ENCODE peak calls at places on chromosome 20, in four cellular contexts. L is lower lobe of right lung, I is psoas muscle, X is fibroblast of villous mesenchyme. R is an unnamed sample.
A peak's percentile ranks its signal among the peaks of the same experiment; 100 is the strongest.

GRCh38 chr20:4320284-4320683 is 304.9 kb upstream of the RNF24 start:
- DNase-seq in L (peak; percentile 65), I (no peak), X (no peak), R (no peak)

GRCh38 chr20:62730481-62730880 is 21.8 kb downstream of the NTSR1 start:
- DNase-seq in L (peak; percentile 10), I (no peak), X (no peak), R (no peak)

GRCh38 chr20:11849976-11850670 is 67.6 kb upstream of the BTBD3 start:
- DNase-seq in L (no peak), I (peak; percentile 19), X (peak; percentile 46), R (no peak)

GRCh38 chr20:60931691-60932090 is 320.4 kb upstream of the CDH4 start:
- DNase-seq in L (no peak), I (no peak), X (no peak), R (no peak)

GRCh38 chr20:3685341-3685740 is 3.5 kb upstream of the ADAM33 start:
- DNase-seq in L (no peak), I (no peak), X (peak; percentile 64), R (no peak)

GRCh38 chr20:59300341-59301081 is at the start of gene EDN3:
- DNase-seq in L (no peak), I (no peak), X (no peak), R (peak; percentile 75)

GRCh38 chr20:63843222-63843621 is 12.2 kb upstream of the ZBTB46 start:
- DNase-seq in L (no peak), I (no peak), X (no peak), R (no peak)

GRCh38 chr20:62628691-62629090 is 13.6 kb upstream of the SLCO4A1 start:
- DNase-seq in L (no peak), I (no peak), X (no peak), R (no peak)

GRCh38 chr20:35279040-35279439 is 1.1 kb upstream of the MMP24OS start:
- DNase-seq in L (no peak), I (no peak), X (no peak), R (no peak)

GRCh38 chr20:39850236-39850635 is 838.8 kb downstream of the MAFB start:
- DNase-seq in L (no peak), I (no peak), X (peak; percentile 73), R (no peak)

GRCh38 chr20:34753706-34754461 is 49.7 kb downstream of the TP53INP2 start:
- DNase-seq in L (no peak), I (no peak), X (peak; percentile 76), R (no peak)

GRCh38 chr20:33232486-33233072 is 3.2 kb upstream of the BPIFA1 start:
- DNase-seq in L (peak; percentile 59), I (no peak), X (no peak), R (no peak)

GRCh38 chr20:23180451-23180921 is 94.4 kb upstream of the CD93 start:
- DNase-seq in L (no peak), I (no peak), X (no peak), R (no peak)

GRCh38 chr20:61828891-61829290 is 236.8 kb downstream of the TAF4 start:
- DNase-seq in L (no peak), I (no peak), X (no peak), R (peak; percentile 30)

GRCh38 chr20:19701449-19701848 is 56.6 kb upstream of the RIN2 start:
- DNase-seq in L (no peak), I (no peak), X (no peak), R (no peak)

GRCh38 chr20:41047975-41048305 is 19.3 kb downstream of the TOP1 start:
- DNase-seq in L (no peak), I (no peak), X (peak; percentile 58), R (no peak)

GRCh38 chr20:36493801-36494114 is 47.6 kb upstream of the MYL9 start:
- DNase-seq in L (no peak), I (peak; percentile 85), X (peak; percentile 81), R (peak; percentile 70)

GRCh38 chr20:24675651-24676352 is 206.4 kb downstream of the SYNDIG1 start:
- DNase-seq in L (no peak), I (no peak), X (no peak), R (no peak)

GRCh38 chr20:40815156-40816038 is 126.4 kb upstream of the MAFB start:
- DNase-seq in L (no peak), I (no peak), X (no peak), R (no peak)

GRCh38 chr20:25289886-25290597 is 42.2 kb downstream of the PYGB start:
- DNase-seq in L (peak; percentile 28), I (no peak), X (no peak), R (peak; percentile 21)

GRCh38 chr20:15923030-15923776 is 650.0 kb downstream of the KIF16B start:
- DNase-seq in L (no peak), I (no peak), X (no peak), R (no peak)

GRCh38 chr20:40767530-40767924 is 78.5 kb upstream of the MAFB start:
- DNase-seq in L (no peak), I (no peak), X (no peak), R (no peak)

GRCh38 chr20:56400001-56400640 is 7.7 kb downstream of the CSTF1 start:
- DNase-seq in L (no peak), I (no peak), X (peak; percentile 83), R (no peak)

GRCh38 chr20:57656252-57656820 is 36.1 kb upstream of the ZBP1 start:
- DNase-seq in L (peak; percentile 40), I (no peak), X (no peak), R (peak; percentile 31)

GRCh38 chr20:1674990-1675389 is 17.4 kb upstream of the SIRPG start:
- DNase-seq in L (no peak), I (no peak), X (no peak), R (no peak)

GRCh38 chr20:57088436-57088835 is 178.0 kb downstream of the BMP7 start:
- DNase-seq in L (no peak), I (no peak), X (peak; percentile 17), R (no peak)

GRCh38 chr20:34621383-34622367 is 55.2 kb downstream of the PIGU start:
- DNase-seq in L (no peak), I (no peak), X (peak; percentile 53), R (peak; percentile 41)

GRCh38 chr20:62896526-62896925 is 29.8 kb downstream of the DIDO1 start:
- DNase-seq in L (peak; percentile 25), I (no peak), X (no peak), R (no peak)

GRCh38 chr20:51341581-51341980 is 200.9 kb downstream of the NFATC2 start:
- DNase-seq in L (no peak), I (no peak), X (peak; percentile 42), R (no peak)

GRCh38 chr20:63520939-63521601 is 505 bp downstream of the PPDPF start:
- DNase-seq in L (peak; percentile 87), I (peak; percentile 66), X (peak; percentile 49), R (peak; percentile 95)

GRCh38 chr20:3818155-3819151 is 1.9 kb upstream of the AP5S1 start:
- DNase-seq in L (peak; percentile 72), I (peak; percentile 71), X (peak; percentile 85), R (peak; percentile 72)

GRCh38 chr20:63740070-63740500 is 509 bp downstream of the SLC2A4RG start:
- DNase-seq in L (peak; percentile 68), I (no peak), X (peak; percentile 24), R (peak; percentile 75)

GRCh38 chr20:14178528-14178927 is 158.9 kb downstream of the FLRT3 start:
- DNase-seq in L (no peak), I (no peak), X (no peak), R (no peak)

GRCh38 chr20:47357296-47358051 is 975 bp upstream of the ZMYND8 start:
- DNase-seq in L (peak; percentile 94), I (peak; percentile 81), X (peak; percentile 99), R (peak; percentile 95)

GRCh38 chr20:49288250-49288751 is 10.4 kb upstream of the ZNFX1 start:
- DNase-seq in L (no peak), I (no peak), X (no peak), R (no peak)

GRCh38 chr20:49285233-49285668 is 7.4 kb upstream of the ZNFX1 start:
- DNase-seq in L (no peak), I (no peak), X (no peak), R (no peak)

GRCh38 chr20:49287555-49288249 is 9.8 kb upstream of the ZNFX1 start:
- DNase-seq in L (no peak), I (no peak), X (peak; percentile 49), R (no peak)

GRCh38 chr20:49285813-49286494 is 8.1 kb upstream of the ZNFX1 start:
- DNase-seq in L (no peak), I (no peak), X (no peak), R (no peak)

GRCh38 chr20:49286689-49287551 is 9.1 kb upstream of the ZNFX1 start:
- DNase-seq in L (no peak), I (no peak), X (no peak), R (peak; percentile 22)
- H3K4me3 ChIP-seq in L (no peak overlapping the region), I (no peak overlapping the region), X (no peak overlapping the region), R (no peak overlapping the region)

DNA sequence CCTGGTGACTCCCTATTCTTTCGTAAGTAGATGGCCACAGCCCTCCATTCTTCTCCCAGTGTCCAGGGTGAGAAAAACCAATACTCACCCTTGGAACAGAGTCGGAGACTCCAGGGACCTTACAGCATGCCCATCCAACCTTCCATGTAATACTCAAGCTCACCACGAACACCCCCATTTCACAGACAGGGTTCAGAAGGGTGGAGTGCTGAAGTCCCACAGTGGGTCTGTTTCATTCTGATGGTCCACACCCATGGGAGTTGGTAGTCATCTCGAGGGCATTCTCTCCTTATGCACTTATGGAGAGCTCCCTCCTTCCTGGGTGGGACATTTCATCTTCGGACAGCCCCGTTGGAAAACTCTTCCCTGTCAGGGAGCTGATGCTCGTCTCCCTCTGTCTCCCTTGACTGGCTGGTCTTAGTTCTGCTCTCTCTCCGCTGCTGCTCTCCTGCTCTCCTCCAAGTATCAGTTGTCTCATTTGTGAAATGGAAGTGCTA is 38.9 kb downstream of the COX4I2 start:
- DNase-seq in L (no peak), I (no peak), X (no peak), R (no peak)
- H3K4me3 ChIP-seq in L (no peak overlapping the region), I (no peak overlapping the region), X (no peak overlapping the region), R (no peak overlapping the region)

DNA sequence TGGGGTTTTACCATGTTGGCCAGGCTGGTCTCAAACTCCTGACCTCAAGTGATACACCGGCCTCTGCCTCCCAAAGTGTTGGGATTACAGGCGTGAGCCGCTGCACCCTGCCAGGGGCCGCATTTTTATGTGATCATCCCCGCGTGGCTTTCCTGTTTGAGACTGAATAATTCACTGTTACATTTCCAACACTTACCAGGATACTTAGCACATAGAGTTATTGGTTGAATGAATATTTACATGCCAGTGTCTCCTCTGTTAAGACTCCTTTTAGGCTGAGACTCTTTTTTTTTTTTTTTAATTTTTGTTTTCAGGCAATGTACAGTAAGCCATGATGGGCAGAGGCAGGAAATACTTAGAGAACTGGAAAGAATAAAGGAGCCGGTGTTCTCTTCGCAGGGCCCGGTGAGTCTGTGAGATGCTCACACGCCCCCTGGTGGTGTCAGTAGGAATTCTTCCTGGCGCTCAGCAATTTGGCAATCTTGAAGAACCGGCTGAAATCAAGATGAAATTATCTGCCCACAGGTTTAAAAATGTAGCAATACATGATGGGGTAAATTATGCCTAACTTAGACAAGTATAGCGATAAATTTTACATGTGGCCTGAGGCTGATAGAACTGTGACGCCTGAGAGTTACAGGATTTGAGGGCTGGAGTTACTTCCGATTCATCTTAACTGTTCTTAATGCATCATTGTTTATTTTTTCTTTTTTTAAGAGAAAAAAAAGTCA is 7.6 kb upstream of the RNF114 start:
- DNase-seq in L (peak; percentile 83), I (peak; percentile 78), X (peak; percentile 96), R (peak; percentile 84)
- H3K4me3 ChIP-seq in L (no peak overlapping the region), I (no peak overlapping the region), X (no peak overlapping the region), R (no peak overlapping the region)

GRCh38 chr20:45183084-45183483 is 8.4 kb downstream of the PI3 start:
- DNase-seq in L (no peak), I (no peak), X (no peak), R (no peak)

GRCh38 chr20:45189861-45190260 is 15.2 kb downstream of the PI3 start:
- DNase-seq in L (no peak), I (no peak), X (no peak), R (no peak)

GRCh38 chr20:45189067-45189611 is 14.4 kb downstream of the PI3 start:
- DNase-seq in L (no peak), I (no peak), X (no peak), R (no peak)

GRCh38 chr20:45191926-45192325 is 14.9 kb upstream of the SEMG1 start:
- DNase-seq in L (no peak), I (no peak), X (no peak), R (no peak)

GRCh38 chr20:45187693-45188092 is 13.0 kb downstream of the PI3 start:
- DNase-seq in L (no peak), I (no peak), X (no peak), R (no peak)
- H3K4me3 ChIP-seq in L (no peak overlapping the region), I (no peak overlapping the region), X (no peak overlapping the region), R (no peak overlapping the region)